ENCODE peak calls at places on chromosomes 13 and 19, in five cellular contexts. M, T, G, N and C are unnamed samples.

GRCh38 chr13:43157796-43158195 is 134.4 kb downstream of the DNAJC15 start:
- DNase-seq in T (no peak), N (no peak), M (no peak), G (no peak), C (no peak)

GRCh38 chr19:5971714-5972354 is 6.1 kb downstream of the RANBP3 start:
- DNase-seq in G (no peak), T (no peak), N (no peak), M (no peak), C (no peak)

GRCh38 chr19:623974-624373 is 9.4 kb downstream of the POLRMT start:
- DNase-seq in N (no peak), T (no peak), G (no peak), M (no peak), C (peak; percentile 79)

GRCh38 chr13:38180100-38180499 is 169.6 kb upstream of the UFM1 start:
- DNase-seq in T (no peak), N (no peak), G (no peak), M (no peak), C (no peak)

GRCh38 chr13:92821324-92821723 is 405.3 kb upstream of the GPC6 start:
- DNase-seq in T (no peak), M (no peak), G (no peak), N (no peak), C (no peak)

GRCh38 chr19:44625531-44626066 is 12.2 kb downstream of the IGSF23 start:
- DNase-seq in T (no peak), N (no peak), M (no peak), G (no peak), C (no peak)

GRCh38 chr13:41668130-41668757 is 210.9 kb downstream of the RGCC start:
- DNase-seq in G (peak; percentile 64), N (no peak), M (peak; percentile 45), T (peak; percentile 83), C (no peak)

GRCh38 chr19:11560404-11560988 is 1.5 kb upstream of the ELOF1 start:
- DNase-seq in T (peak; percentile 66), G (peak; percentile 50), M (peak; percentile 86), N (no peak), C (no peak)

GRCh38 chr13:87999141-87999765 is 328.1 kb downstream of the SLITRK5 start:
- DNase-seq in M (no peak), T (no peak), G (no peak), N (no peak), C (no peak)

GRCh38 chr13:91326156-91326555 is 21.3 kb upstream of the MIR17HG start:
- DNase-seq in M (no peak), T (no peak), N (no peak), G (no peak), C (no peak)

GRCh38 chr13:79387853-79388252 is 18.2 kb downstream of the RBM26 start:
- DNase-seq in T (no peak), N (no peak), G (no peak), M (no peak), C (no peak)

GRCh38 chr19:10566658-10567410 is 1.0 kb upstream of the KRI1 start:
- DNase-seq in N (peak; percentile 78), M (no peak), G (peak; percentile 42), T (no peak), C (no peak)

GRCh38 chr19:40233811-40234389 is 7.4 kb upstream of the CCNP start:
- DNase-seq in T (no peak), M (no peak), N (no peak), G (peak; percentile 18), C (no peak)

GRCh38 chr19:45650722-45651121 is 11.5 kb upstream of the EML2 start:
- DNase-seq in T (no peak), N (no peak), G (no peak), M (peak; percentile 17), C (no peak)

GRCh38 chr13:20702945-20703784 is at the start of gene IL17D:
- DNase-seq in T (no peak), M (peak; percentile 26), G (peak; percentile 39), N (no peak), C (no peak)

DNA sequence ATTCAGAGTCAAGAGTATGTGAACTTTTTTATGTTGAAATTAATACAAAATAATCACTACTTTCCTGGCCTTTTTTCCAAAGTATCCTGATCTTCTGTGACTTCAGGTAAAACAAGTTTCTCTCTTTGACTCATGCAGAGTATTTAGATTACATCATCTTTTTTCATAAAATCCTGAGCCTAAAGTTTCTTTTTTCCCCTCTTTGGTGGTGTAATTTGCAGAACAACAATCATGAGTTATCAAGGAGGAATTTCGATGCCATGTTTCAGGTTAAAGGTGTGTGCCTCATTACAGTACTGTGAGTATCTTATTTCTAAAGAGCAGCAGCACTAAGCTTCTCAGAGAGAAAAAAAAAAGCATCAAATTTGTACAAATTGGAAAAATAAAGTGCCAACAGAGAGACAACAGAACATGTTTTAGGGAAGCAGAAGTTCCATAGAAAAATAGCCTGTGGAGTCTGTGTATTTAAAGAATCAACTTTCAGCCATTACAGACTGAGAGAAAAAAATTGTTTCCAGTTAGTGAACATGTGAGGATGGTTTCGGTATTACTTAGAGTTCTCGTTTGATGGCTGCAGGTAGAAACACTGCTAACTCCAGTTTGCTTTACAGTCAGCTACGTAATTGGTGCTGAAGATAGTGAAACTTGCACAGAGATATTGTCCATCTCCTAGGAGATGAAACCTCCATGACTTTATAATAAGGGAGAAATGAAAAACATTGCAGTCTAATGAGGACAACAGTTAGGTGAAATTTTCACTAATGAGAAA is 78.1 kb upstream of the PCDH9 start:
- DNase-seq in T (no peak), M (no peak), G (no peak), N (no peak), C (no peak)
- TF ChIP-seq EP300 in T (no peak), M (no peak), G (no peak), N (no peak), C (no peak)

GRCh38 chr19:46775642-46776258 is 12.6 kb downstream of the SLC1A5 start:
- DNase-seq in N (no peak), G (no peak), T (no peak), M (no peak), C (no peak)

GRCh38 chr19:46782355-46783019 is 5.9 kb downstream of the SLC1A5 start:
- DNase-seq in M (no peak), G (no peak), N (no peak), T (no peak), C (no peak)

GRCh38 chr19:46773018-46773399 is 15.4 kb downstream of the SLC1A5 start:
- DNase-seq in N (no peak), G (no peak), M (no peak), T (no peak), C (no peak)

GRCh38 chr19:46772170-46773017 is 16.0 kb downstream of the SLC1A5 start:
- DNase-seq in N (no peak), M (no peak), T (no peak), G (no peak), C (no peak)

DNA sequence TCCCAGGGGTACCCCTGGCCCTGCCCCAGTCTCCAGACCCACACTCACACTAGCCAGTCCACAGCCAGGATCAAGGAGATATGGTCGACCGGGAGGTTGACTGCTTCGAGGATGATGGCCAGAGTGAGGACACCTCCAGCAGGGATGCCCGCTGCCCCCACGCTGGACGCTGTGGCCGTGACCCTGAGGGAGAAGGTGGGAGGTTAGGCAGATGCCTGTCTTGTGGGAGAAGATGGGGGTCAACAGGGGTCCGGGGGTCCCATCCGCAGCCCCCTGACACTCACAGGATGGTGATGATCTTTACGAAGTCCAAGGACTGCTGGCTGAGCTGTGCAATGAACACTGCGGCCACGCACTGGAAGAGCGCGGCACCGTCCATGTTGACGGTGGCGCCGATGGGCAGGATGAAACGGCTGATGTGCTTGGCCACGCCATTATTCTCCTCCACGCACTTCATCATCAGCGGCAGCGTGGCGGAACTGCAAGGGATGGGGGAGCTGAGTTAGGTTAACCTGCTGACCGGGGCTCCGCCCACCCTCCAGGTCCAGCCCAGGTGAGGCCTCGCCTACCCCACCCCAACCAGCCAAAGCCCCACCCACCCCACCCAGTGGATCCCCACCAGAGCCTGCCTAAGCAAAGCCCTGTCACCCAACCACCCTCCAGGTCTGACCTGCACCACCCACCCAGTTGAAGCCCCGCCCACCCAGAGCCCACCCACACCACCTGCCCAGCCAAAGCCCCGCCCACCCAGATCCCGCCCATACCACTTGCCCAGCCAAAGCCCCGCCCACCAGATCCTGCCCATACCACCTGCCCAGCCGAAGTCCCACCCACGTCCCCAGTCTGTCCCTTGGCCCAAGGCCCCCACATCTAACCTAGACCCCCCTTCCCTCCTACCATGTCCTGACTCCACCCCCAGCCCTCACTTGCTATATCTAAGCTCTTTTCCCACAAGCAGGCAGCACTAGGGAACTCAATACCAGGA is 11.2 kb downstream of the SLC1A5 start:
- DNase-seq in N (no peak), G (no peak), M (peak; percentile 79), T (no peak), C (no peak)
- H3K27ac ChIP-seq in N (no peak overlapping the region), G (no peak overlapping the region), M (no peak overlapping the region), T (no peak overlapping the region), C (no peak overlapping the region)

GRCh38 chr19:13066231-13066630 is 36.4 kb downstream of the LYL1 start:
- DNase-seq in M (no peak), T (no peak), N (no peak), G (no peak), C (no peak)
- H3K4me1 ChIP-seq in M (peaks cover 42% of the 10 kb centered on the region), T (peaks cover 100% of the 10 kb centered on the region), N (peaks cover 89% of the 10 kb centered on the region), G (peaks cover 52% of the 10 kb centered on the region), C (peaks cover 65% of the 10 kb centered on the region)

GRCh38 chr19:3672993-3673392 is 27.3 kb downstream of the PIP5K1C start:
- DNase-seq in T (no peak), N (no peak), M (no peak), G (no peak), C (no peak)

GRCh38 chr19:3672575-3672948 is 27.7 kb downstream of the PIP5K1C start:
- DNase-seq in N (no peak), M (no peak), T (no peak), G (no peak), C (no peak)

GRCh38 chr19:3671680-3672574 is 28.3 kb downstream of the PIP5K1C start:
- DNase-seq in M (peak; percentile 67), T (no peak), G (peak; percentile 54), N (no peak), C (no peak)

GRCh38 chr19:3673506-3674439 is 26.5 kb downstream of the PIP5K1C start:
- DNase-seq in N (no peak), G (no peak), T (no peak), M (no peak), C (no peak)

GRCh38 chr19:3674784-3675183 is 25.5 kb downstream of the PIP5K1C start:
- DNase-seq in M (no peak), N (no peak), G (no peak), T (no peak), C (no peak)
- TF ChIP-seq EP300 in M (no peak), N (no peak), G (no peak), T (peak; percentile 47), C (no peak)

DNA sequence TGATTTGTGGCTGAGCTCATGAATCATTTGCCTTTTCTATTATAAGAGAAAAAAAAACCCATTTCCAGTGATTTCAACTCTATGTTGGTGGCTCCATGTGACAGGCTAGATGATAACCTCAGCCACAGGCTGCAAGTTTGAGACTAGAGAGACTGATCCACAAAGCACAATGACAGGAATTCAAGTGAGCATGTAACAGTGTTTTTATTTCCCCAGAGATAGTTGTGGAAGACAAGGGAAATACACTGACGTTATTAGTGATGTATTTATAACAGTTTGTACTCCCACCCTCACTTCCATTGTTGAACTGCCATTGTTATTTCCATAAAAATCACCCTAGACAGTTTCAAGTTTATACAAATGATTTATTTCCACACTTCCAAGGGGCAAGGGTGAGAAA is 27.9 kb upstream of the EDNRB start:
- DNase-seq in N (no peak), G (no peak), M (no peak), T (no peak), C (no peak)
- H3K27ac ChIP-seq in N (no peak overlapping the region), G (no peak overlapping the region), M (no peak overlapping the region), T (no peak overlapping the region), C (no peak overlapping the region)

GRCh38 chr13:113838711-113839201 is 25.1 kb downstream of the GAS6 start:
- DNase-seq in T (no peak), N (no peak), M (no peak), G (no peak), C (no peak)
- H3K4me1 ChIP-seq in T (peaks cover 42% of the 10 kb centered on the region), N (peaks cover 60% of the 10 kb centered on the region), M (no peaks in the 10 kb centered on the region), G (peaks cover 24% of the 10 kb centered on the region), C (peaks cover 7% of the 10 kb centered on the region)

GRCh38 chr19:16957151-16957662 is 68.4 kb downstream of the F2RL3 start:
- DNase-seq in T (no peak), M (no peak), G (no peak), N (no peak), C (peak; percentile 25)
- TF ChIP-seq EP300 in T (no peak), M (no peak), G (no peak), N (no peak), C (no peak)